ENCODE peak calls at places on chromosomes 16 and 17, in nine cellular contexts. R is breast epithelium, T is esophagus squamous epithelium, O is trophoblast cell, C is transverse colon, P is heart left ventricle, W is heart right ventricle, A is spleen, V is kidney. J is an unnamed sample.

GRCh38 chr16:9115277-9115676 is 23.8 kb downstream of the HAPSTR1 start:
- DNase-seq in C (no peak), O (peak; percentile 81), P (no peak), V (no peak), W (no peak), A (no peak), R (no peak), T (no peak), J (no peak)

GRCh38 chr16:25748099-25748654 is 56.4 kb downstream of the HS3ST4 start:
- DNase-seq in C (no peak), R (no peak), A (no peak), T (no peak), O (no peak), P (no peak), W (no peak), V (no peak), J (no peak)

GRCh38 chr17:46732754-46733398 is 85.6 kb downstream of the WNT3 start:
- DNase-seq in R (no peak), C (no peak), A (no peak), W (no peak), V (no peak), T (no peak), O (no peak), P (no peak), J (no peak)

GRCh38 chr17:36935681-36936454 is 1.4 kb upstream of the LHX1 start:
- DNase-seq in W (no peak), T (no peak), V (no peak), P (no peak), O (no peak), C (no peak), R (no peak), A (no peak), J (no peak)

GRCh38 chr17:31437720-31438400 is 46.4 kb downstream of the RAB11FIP4 start:
- DNase-seq in O (no peak), C (no peak), R (no peak), A (no peak), W (no peak), P (no peak), V (peak; percentile 51), T (no peak), J (no peak)

GRCh38 chr16:2946649-2947048 is 17.4 kb upstream of the KREMEN2 start:
- DNase-seq in R (no peak), T (no peak), W (no peak), V (no peak), A (no peak), P (no peak), C (no peak), O (no peak), J (no peak)

GRCh38 chr17:1474402-1475189 is 17.9 kb downstream of the MYO1C start:
- DNase-seq in W (no peak), R (no peak), A (no peak), O (no peak), C (no peak), T (no peak), P (no peak), V (peak; percentile 90), J (no peak)

GRCh38 chr16:55033225-55034156 is 102.8 kb downstream of the IRX5 start:
- DNase-seq in O (no peak), V (no peak), A (peak; percentile 49), P (no peak), W (no peak), R (no peak), T (no peak), C (no peak), J (no peak)

GRCh38 chr16:74825941-74826340 is 51.3 kb upstream of the FA2H start:
- DNase-seq in A (no peak), P (no peak), O (no peak), T (no peak), R (no peak), V (no peak), C (no peak), W (no peak), J (no peak)

GRCh38 chr17:54967621-54968258 is 714 bp downstream of the COX11 start:
- DNase-seq in V (no peak), P (no peak), R (no peak), A (no peak), T (no peak), C (peak; percentile 40), W (no peak), O (peak; percentile 28), J (no peak)

GRCh38 chr16:74753180-74753579 is 21.4 kb downstream of the FA2H start:
- DNase-seq in V (peak; percentile 24), O (no peak), W (no peak), R (no peak), C (no peak), A (no peak), P (no peak), T (no peak), J (no peak)

GRCh38 chr17:32015245-32016013 is 8.2 kb downstream of the LRRC37B start:
- DNase-seq in V (no peak), T (no peak), R (no peak), P (no peak), C (no peak), O (no peak), A (peak; percentile 18), W (no peak), J (no peak)

GRCh38 chr17:5499790-5500189 is 13.4 kb downstream of the MIS12 start:
- DNase-seq in P (no peak), R (no peak), A (no peak), C (no peak), T (no peak), V (peak; percentile 82), O (no peak), W (no peak), J (no peak)

GRCh38 chr17:5501725-5502124 is 15.4 kb downstream of the MIS12 start:
- DNase-seq in A (no peak), T (no peak), C (no peak), R (no peak), P (no peak), V (no peak), W (no peak), O (no peak), J (no peak)

GRCh38 chr17:5502552-5502951 is 16.2 kb downstream of the MIS12 start:
- DNase-seq in P (no peak), W (no peak), C (no peak), R (no peak), V (no peak), A (no peak), T (no peak), O (no peak), J (no peak)

GRCh38 chr17:5500804-5501391 is 14.5 kb downstream of the MIS12 start:
- DNase-seq in C (peak; percentile 63), R (peak; percentile 67), V (peak; percentile 93), P (peak; percentile 80), W (peak; percentile 66), A (peak; percentile 94), O (peak; percentile 79), T (no peak), J (peak; percentile 86)

DNA sequence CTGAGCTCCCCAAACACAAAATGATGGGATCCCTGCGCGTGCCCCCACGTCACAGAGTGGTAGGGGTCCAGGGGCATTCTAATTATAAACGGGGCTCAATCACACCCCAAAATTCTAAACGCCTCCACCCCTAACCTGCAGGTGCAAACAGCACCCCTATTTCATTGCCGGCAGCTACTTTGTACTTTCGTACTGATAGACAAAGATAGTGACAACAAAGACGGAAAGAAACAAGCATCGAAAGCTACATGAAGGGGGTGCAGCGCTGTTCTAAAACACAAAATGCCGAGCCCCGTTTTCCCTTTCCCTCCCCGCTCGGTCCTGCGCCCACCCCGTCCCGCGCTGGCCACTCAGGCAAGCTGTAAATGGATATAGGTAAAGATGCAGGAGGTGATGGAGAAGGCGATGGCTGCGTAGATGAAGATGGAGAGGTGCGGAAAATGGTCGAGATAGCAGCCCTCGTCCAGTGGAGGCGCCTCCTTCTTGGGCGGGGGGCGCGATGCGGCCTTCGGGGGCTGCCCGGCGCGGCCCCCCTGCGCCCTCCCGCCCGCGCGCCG is 14.0 kb downstream of the MIS12 start:
- DNase-seq in A (no peak), V (no peak), O (no peak), W (no peak), C (no peak), P (no peak), R (no peak), T (no peak), J (no peak)
- H3K27ac ChIP-seq in A (peak overlapping the region; percentile 58), V (no peak overlapping the region), O (no peak overlapping the region), W (no peak overlapping the region), C (peak overlapping the region; percentile 59), P (no peak overlapping the region), R (peak overlapping the region; percentile 68), T (no peak overlapping the region), J (no peak overlapping the region)

DNA sequence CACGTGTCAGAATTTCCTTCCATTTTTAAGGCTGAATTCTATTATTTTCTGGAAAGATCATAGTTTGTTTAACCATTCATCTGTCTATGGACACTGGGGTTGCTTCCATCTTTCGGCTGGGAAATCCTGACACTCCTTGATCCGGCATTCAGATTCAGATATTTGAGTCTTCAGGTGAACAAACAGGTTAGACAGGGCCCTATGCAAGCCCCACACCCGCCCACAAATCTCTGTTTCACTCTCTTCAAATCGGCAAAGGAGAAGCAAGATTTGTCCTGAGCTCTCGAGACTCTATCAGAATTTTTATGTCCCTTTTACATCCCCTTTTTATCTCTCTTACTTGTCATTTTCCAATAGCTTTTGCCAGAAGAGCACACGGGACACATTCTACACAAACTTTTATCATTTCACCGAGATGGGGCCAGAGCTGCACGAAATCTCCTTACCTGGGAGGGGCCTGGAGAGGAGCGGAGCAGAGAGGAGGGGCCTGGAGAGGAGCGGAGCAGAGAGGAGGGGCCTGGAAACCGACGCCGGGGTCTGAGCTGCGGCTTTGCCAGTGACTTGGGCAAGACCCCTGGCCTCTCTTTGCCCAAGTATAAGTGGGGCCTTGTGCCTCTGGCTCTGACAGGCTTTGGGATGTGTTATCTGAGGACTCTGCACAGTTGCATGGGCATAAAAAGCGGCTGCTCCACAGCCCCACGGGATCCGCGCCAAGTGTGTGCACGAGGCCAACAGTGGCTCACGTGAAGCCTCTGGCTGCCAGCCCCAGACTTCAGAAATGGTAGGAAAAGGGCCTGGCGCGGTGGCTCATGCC is 54.3 kb upstream of the RBFOX3 start:
- DNase-seq in P (peak; percentile 75), V (no peak), C (peak; percentile 79), O (peak; percentile 43), W (peak; percentile 81), A (no peak), R (peak; percentile 81), T (no peak), J (peak; percentile 62)
- H3K4me3 ChIP-seq in P (no peak overlapping the region), V (no peak overlapping the region), C (no peak overlapping the region), O (no peak overlapping the region), W (no peak overlapping the region), A (no peak overlapping the region), R (peak overlapping the region; percentile 51), T (peak overlapping the region; percentile 32), J (no peak overlapping the region)

DNA sequence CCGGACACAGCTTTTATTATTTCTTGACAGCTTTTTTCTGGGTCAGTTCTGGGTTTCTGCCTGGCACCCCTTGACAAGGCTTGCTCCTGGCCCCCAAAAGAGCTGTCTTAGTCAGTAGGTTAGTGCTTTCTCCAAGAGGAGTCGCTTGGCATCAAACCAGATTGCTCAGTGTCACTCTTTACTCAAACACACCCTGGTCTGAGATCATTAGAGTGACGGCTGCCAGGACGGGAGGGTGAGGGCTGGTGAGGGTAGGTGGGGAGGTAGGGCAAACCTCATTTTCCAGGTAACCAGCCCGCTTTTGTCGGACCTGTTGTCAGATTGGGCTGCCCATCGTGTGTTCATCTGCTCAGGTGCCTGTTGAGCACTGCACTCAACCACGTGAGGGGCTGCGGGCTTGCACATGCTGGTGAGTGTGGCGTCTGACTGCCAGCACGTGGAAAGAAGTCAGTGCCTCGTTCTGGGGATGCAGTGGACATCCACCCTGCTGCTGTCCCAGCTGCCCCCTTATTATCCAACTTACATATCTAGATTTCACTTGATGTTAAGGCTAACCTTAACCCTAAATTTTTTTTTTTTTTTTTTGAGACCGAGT is 12.4 kb downstream of the TMEM94 start:
- DNase-seq in T (no peak), O (peak; percentile 80), C (peak; percentile 67), A (no peak), W (no peak), V (no peak), R (no peak), P (no peak), J (no peak)
- H3K27ac ChIP-seq in T (peak overlapping the region; percentile 48), O (no peak overlapping the region), C (peak overlapping the region; percentile 37), A (no peak overlapping the region), W (peak overlapping the region; percentile 29), V (no peak overlapping the region), R (no peak overlapping the region), P (peak overlapping the region; percentile 56), J (peak overlapping the region; percentile 39)

GRCh38 chr16:83802135-83802534 is 5.6 kb upstream of the HSBP1 start:
- DNase-seq in T (no peak), V (no peak), W (no peak), P (no peak), A (no peak), C (no peak), O (peak; percentile 98), R (no peak), J (no peak)
- H3K4me3 ChIP-seq in T (peak overlapping the region; percentile 31), V (no peak overlapping the region), W (peak overlapping the region; percentile 39), P (peak overlapping the region; percentile 17), A (peak overlapping the region; percentile 27), C (no peak overlapping the region), O (no peak overlapping the region), R (peak overlapping the region; percentile 54), J (peak overlapping the region; percentile 16)

J was measured in left lung.